ENCODE peak calls at places on chromosome 7, in five cellular contexts. K is MM.1S, P is IMR-90, S is ascending aorta, T is A549. H is an unnamed sample.
A peak's percentile ranks its signal among the peaks of the same experiment; 100 is the strongest.

GRCh38 chr7:113796557-113796956 is 122.3 kb downstream of the PPP1R3A start:
- DNase-seq in K (no peak), P (peak; percentile 92), S (no peak), T (no peak), H (no peak)

GRCh38 chr7:1020849-1021251 is 23.5 kb upstream of the GPR146 start:
- DNase-seq in K (no peak), P (no peak), S (no peak), T (no peak), H (peak; percentile 33)

GRCh38 chr7:88455696-88456095 is 149.0 kb upstream of the STEAP4 start:
- DNase-seq in K (no peak), P (no peak), S (no peak), T (no peak), H (no peak)

GRCh38 chr7:18505870-18506460 is 10.4 kb downstream of the HDAC9 start:
- DNase-seq in K (peak; percentile 75), P (peak; percentile 76), S (no peak), T (no peak), H (no peak)

GRCh38 chr7:128172151-128172550 is 68.9 kb upstream of the LEP start:
- DNase-seq in K (no peak), P (no peak), S (peak; percentile 11), T (no peak), H (no peak)

GRCh38 chr7:70595741-70596574 is 536.0 kb upstream of the GALNT17 start:
- DNase-seq in K (peak; percentile 27), P (no peak), S (no peak), T (no peak), H (no peak)

GRCh38 chr7:91618665-91619437 is 261.7 kb downstream of the MTERF1 start:
- DNase-seq in K (no peak), P (no peak), S (no peak), T (no peak), H (no peak)

GRCh38 chr7:123865517-123866117 is 20.6 kb downstream of the HYAL4 start:
- DNase-seq in K (peak; percentile 79), P (peak; percentile 67), S (peak; percentile 70), T (peak; percentile 69), H (peak; percentile 45)

GRCh38 chr7:140697447-140698143 is 1.1 kb downstream of the NDUFB2 start:
- DNase-seq in K (no peak), P (peak; percentile 64), S (peak; percentile 37), T (no peak), H (no peak)

GRCh38 chr7:46256870-46257528 is 335.9 kb upstream of the IGFBP3 start:
- DNase-seq in K (no peak), P (no peak), S (no peak), T (no peak), H (no peak)

GRCh38 chr7:4189151-4189570 is 492.9 kb upstream of the FOXK1 start:
- DNase-seq in K (no peak), P (peak; percentile 2), S (peak; percentile 87), T (no peak), H (no peak)

GRCh38 chr7:123608991-123609882 is 7.6 kb downstream of the ASB15 start:
- DNase-seq in K (no peak), P (no peak), S (no peak), T (no peak), H (no peak)

GRCh38 chr7:157928808-157929425 is 592.1 kb downstream of the DNAJB6 start:
- DNase-seq in K (no peak), P (no peak), S (no peak), T (no peak), H (no peak)

GRCh38 chr7:16651391-16652254 is 5.6 kb downstream of the BZW2 start:
- DNase-seq in K (no peak), P (no peak), S (no peak), T (no peak), H (no peak)
- H3K27ac ChIP-seq in K (no peak overlapping the region), P (no peak overlapping the region), S (no peak overlapping the region), T (no peak overlapping the region), H (no peak overlapping the region)

GRCh38 chr7:29748286-29749099 is 57.8 kb upstream of the WIPF3 start:
- DNase-seq in K (peak; percentile 65), P (peak; percentile 45), S (no peak), T (peak; percentile 65), H (no peak)
- H3K4me3 ChIP-seq in K (no peak overlapping the region), P (no peak overlapping the region), S (no peak overlapping the region), T (no peak overlapping the region), H (no peak overlapping the region)

DNA sequence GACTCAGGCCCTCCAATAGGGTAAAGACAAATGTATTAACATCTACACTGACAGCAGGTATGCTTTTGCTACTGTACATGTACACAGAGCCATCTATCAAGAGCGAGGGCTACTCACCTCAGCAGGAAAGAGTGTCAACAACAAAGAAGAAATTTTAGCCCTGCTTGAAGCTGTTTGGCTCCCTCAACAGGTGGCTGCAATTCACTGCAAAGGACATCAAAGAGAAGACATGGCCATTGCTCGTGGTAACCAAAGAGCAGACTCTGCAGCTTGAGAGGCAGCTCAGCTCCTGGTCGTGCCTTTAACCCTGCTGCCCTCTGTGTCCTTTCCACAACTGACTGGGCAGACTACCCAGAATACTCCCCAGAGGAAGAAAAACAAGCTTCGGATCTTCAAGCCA is 5.1 kb downstream of the AKR1B15 start:
- DNase-seq in K (peak; percentile 35), P (peak; percentile 5), S (no peak), T (peak; percentile 62), H (no peak)
- H3K27ac ChIP-seq in K (no peak overlapping the region), P (no peak overlapping the region), S (no peak overlapping the region), T (no peak overlapping the region), H (no peak overlapping the region)

GRCh38 chr7:75642810-75643486 is 95.8 kb downstream of the HIP1 start:
- DNase-seq in K (peak; percentile 76), P (peak; percentile 66), S (peak; percentile 72), T (peak; percentile 82), H (peak; percentile 57)

GRCh38 chr7:75639893-75640600 is 98.7 kb downstream of the HIP1 start:
- DNase-seq in K (no peak), P (no peak), S (no peak), T (no peak), H (no peak)

GRCh38 chr7:75638607-75639070 is 100.1 kb downstream of the HIP1 start:
- DNase-seq in K (no peak), P (peak; percentile 26), S (peak; percentile 82), T (no peak), H (no peak)

GRCh38 chr7:75639071-75639892 is 99.5 kb downstream of the HIP1 start:
- DNase-seq in K (no peak), P (peak; percentile 22), S (peak; percentile 73), T (peak; percentile 65), H (peak; percentile 42)

DNA sequence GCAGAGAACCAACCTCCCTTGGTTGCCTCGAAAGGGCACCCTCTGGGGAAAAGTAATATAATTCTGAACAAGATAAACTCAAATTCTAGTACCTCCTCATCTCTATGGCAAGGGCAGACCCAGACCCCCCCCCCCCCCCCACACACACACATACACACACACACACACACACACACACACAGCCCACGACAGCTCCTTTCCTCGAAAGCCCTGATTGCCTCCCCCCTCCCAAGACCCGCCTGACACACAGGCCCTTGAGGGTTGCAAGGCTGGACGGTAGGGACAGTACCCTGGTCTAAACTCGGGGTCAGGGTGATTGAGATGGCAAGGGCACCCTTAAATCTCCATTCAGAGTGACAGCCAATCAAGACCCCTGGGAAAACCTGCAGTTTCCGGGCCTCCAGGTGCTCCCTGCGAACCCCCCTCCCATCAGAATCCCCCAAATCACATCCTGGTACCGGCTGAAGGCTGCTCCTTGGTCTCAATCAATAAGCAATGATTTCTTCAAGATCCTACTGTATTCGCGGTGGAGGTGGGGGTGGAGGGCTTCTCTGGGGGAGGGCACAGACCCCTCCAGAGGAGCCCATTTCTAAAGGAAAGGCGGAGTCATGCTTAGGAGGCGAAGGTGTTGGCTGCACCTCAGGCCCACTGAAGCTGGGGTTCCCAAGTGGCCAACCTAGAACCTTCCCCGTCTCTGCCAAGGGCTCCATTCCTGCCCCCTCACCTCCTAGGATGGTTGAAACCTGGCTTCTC is 100.7 kb downstream of the HIP1 start:
- DNase-seq in K (no peak), P (no peak), S (no peak), T (no peak), H (no peak)
- H3K4me3 ChIP-seq in K (no peak overlapping the region), P (peak overlapping the region; percentile 45), S (peak overlapping the region; percentile 75), T (peak overlapping the region; percentile 86), H (peak overlapping the region; percentile 48)

H was measured in CD4-positive, CD25-positive, alpha-beta regulatory T cell.